ENCODE peak calls at places on chromosomes 11 and 22, in nine cellular contexts. H is anterior cingulate cortex; Q is fibroblast of lung; Y is fibroblast of mammary gland; K is activated CD4-positive, alpha-beta T cell treated with anti-CD3 and anti-CD28 coated beads, Interleukin-2, amount 50 U/mL, for 1 hour; J is lower lobe of right lung; F is stimulated activated CD4-positive, alpha-beta T cell treated with anti-CD3 and anti-CD28 coated beads, Interleukin-1b, Interleukin-23, amount 100 ng/mL, for 24 hours; W is RWPE1; E is right lobe of liver. U is an unnamed sample.

GRCh38 chr11:33532257-33532656 is 168.4 kb downstream of the C11orf91 start:
- DNase-seq in F (no peak), Y (no peak), H (no peak), E (no peak), Q (no peak), W (no peak), K (no peak), J (no peak), U (no peak)

GRCh38 chr22:19197997-19198865 is 19.7 kb upstream of the SLC25A1 start:
- DNase-seq in K (no peak), W (no peak), E (no peak), F (no peak), Y (no peak), H (no peak), J (no peak), Q (no peak), U (no peak)

GRCh38 chr22:30186535-30186934 is 60.0 kb downstream of the LIF start:
- DNase-seq in Q (no peak), E (no peak), K (no peak), H (no peak), J (no peak), W (no peak), F (no peak), Y (no peak), U (no peak)

GRCh38 chr22:37659066-37659896 is 758 bp downstream of the PDXP start:
- DNase-seq in K (peak), H (no peak), Y (no peak), F (no peak), W (no peak), J (peak), Q (no peak), E (peak), U (no peak)

GRCh38 chr22:40679964-40680818 is 907 bp downstream of the MCHR1 start:
- DNase-seq in Q (no peak), K (no peak), F (no peak), Y (peak), E (no peak), W (no peak), H (no peak), J (no peak), U (no peak)

GRCh38 chr11:93063101-93063500 is 93.7 kb downstream of the MTNR1B start:
- DNase-seq in E (no peak), H (no peak), J (no peak), W (no peak), Q (no peak), F (no peak), K (no peak), Y (peak), U (no peak)

GRCh38 chr22:42993651-42994275 is 21.2 kb downstream of the PACSIN2 start:
- DNase-seq in F (no peak), E (no peak), Q (peak), J (no peak), K (no peak), Y (peak), W (no peak), H (no peak), U (no peak)

GRCh38 chr22:46129390-46130041 is 20.8 kb upstream of the PPARA start:
- DNase-seq in H (no peak), K (no peak), J (peak), Y (no peak), E (peak), Q (no peak), F (no peak), W (no peak), U (no peak)

GRCh38 chr11:17073370-17074027 is 4.0 kb downstream of the RPS13 start:
- DNase-seq in Y (peak), E (no peak), J (no peak), F (no peak), W (no peak), Q (no peak), K (no peak), H (no peak), U (peak)

GRCh38 chr11:12723410-12724297 is 49.4 kb downstream of the TEAD1 start:
- DNase-seq in W (peak), F (no peak), H (no peak), E (no peak), Y (peak), K (no peak), Q (peak), J (no peak), U (peak)

GRCh38 chr22:35315855-35316745 is 16.4 kb downstream of the TOM1 start:
- DNase-seq in J (no peak), Q (no peak), W (no peak), K (no peak), F (no peak), H (no peak), Y (no peak), E (peak), U (no peak)

GRCh38 chr11:12137938-12138731 is 27.7 kb downstream of the MICAL2 start:
- DNase-seq in Y (peak), H (no peak), W (no peak), J (no peak), K (no peak), E (no peak), Q (peak), F (no peak), U (peak)

GRCh38 chr11:46026616-46027293 is 94.5 kb downstream of the PHF21A start:
- DNase-seq in K (no peak), F (no peak), Y (peak), W (no peak), E (no peak), Q (no peak), J (no peak), H (no peak), U (peak)

GRCh38 chr11:120708511-120709183 is 197.1 kb downstream of the GRIK4 start:
- DNase-seq in W (no peak), Q (no peak), E (no peak), F (no peak), Y (no peak), K (no peak), J (no peak), H (no peak), U (no peak)

GRCh38 chr22:36775589-36775965 is 342 bp downstream of the IFT27 start:
- DNase-seq in J (peak), H (no peak), F (peak), E (peak), Q (peak), W (no peak), Y (peak), K (peak), U (peak)

GRCh38 chr11:111983187-111983986 is 41.8 kb upstream of the DLAT start:
- DNase-seq in K (no peak), Y (no peak), H (no peak), E (peak), W (peak), Q (peak), J (peak), F (no peak), U (peak)

GRCh38 chr11:73189315-73189714 is 28.8 kb upstream of the P2RY2 start:
- DNase-seq in H (no peak), J (peak), Q (no peak), K (no peak), Y (no peak), E (peak), W (no peak), F (no peak), U (no peak)

GRCh38 chr11:17496406-17496805 is 19.8 kb upstream of the ABCC8 start:
- DNase-seq in H (no peak), E (no peak), F (no peak), Q (peak), W (no peak), K (no peak), J (no peak), Y (peak), U (no peak)

GRCh38 chr22:45612940-45613339 is 58.7 kb upstream of the ATXN10 start:
- DNase-seq in Q (no peak), J (peak), H (no peak), E (no peak), Y (peak), F (no peak), W (no peak), K (no peak), U (peak)

GRCh38 chr11:126914941-126915340 is 85.6 kb downstream of the KIRREL3 start:
- DNase-seq in E (no peak), Q (peak), J (no peak), W (no peak), K (no peak), Y (peak), F (no peak), H (no peak), U (no peak)

GRCh38 chr11:128052912-128053641 is 534.3 kb downstream of the ETS1 start:
- DNase-seq in W (peak), F (no peak), H (no peak), E (no peak), Y (peak), K (no peak), Q (peak), J (no peak), U (peak)

GRCh38 chr11:111135101-111135500 is 110.4 kb upstream of the POU2AF2 start:
- DNase-seq in Q (no peak), J (no peak), W (no peak), F (no peak), H (no peak), K (no peak), Y (no peak), E (no peak), U (no peak)

GRCh38 chr22:28332410-28332809 is 347.2 kb downstream of the TTC28 start:
- DNase-seq in Y (peak), K (no peak), F (no peak), E (no peak), H (no peak), W (no peak), Q (peak), J (no peak), U (no peak)

GRCh38 chr22:28440517-28441366 is 238.9 kb downstream of the TTC28 start:
- DNase-seq in Q (peak), H (no peak), E (no peak), F (no peak), Y (peak), K (no peak), W (no peak), J (no peak), U (no peak)

GRCh38 chr11:23765862-23766261 is 731.0 kb upstream of the LUZP2 start:
- DNase-seq in Q (peak), H (no peak), K (no peak), J (no peak), W (no peak), E (no peak), F (no peak), Y (peak), U (peak)

GRCh38 chr11:111785886-111786412 is 19.8 kb upstream of the PPP2R1B start:
- DNase-seq in Y (no peak), E (peak), H (no peak), J (no peak), Q (no peak), F (no peak), K (no peak), W (no peak), U (no peak)

GRCh38 chr22:47199261-47199948 is 437.0 kb downstream of the TBC1D22A start:
- DNase-seq in Q (no peak), E (peak), K (no peak), H (no peak), Y (no peak), F (no peak), J (no peak), W (no peak), U (no peak)

GRCh38 chr11:64181506-64182411 is 4.2 kb upstream of the STIP1 start:
- DNase-seq in Q (peak), W (peak), J (peak), H (peak), K (peak), F (peak), E (peak), Y (peak), U (peak)

GRCh38 chr11:55624531-55624930 is 10.4 kb upstream of the OR4P4 start:
- DNase-seq in W (no peak), H (no peak), K (no peak), Y (no peak), J (no peak), Q (no peak), F (no peak), E (no peak), U (no peak)

GRCh38 chr11:14386895-14387480 is 28.0 kb upstream of the RRAS2 start:
- DNase-seq in H (peak), K (no peak), E (no peak), F (no peak), J (no peak), W (no peak), Y (peak), Q (peak), U (peak)

GRCh38 chr11:44829838-44830237 is 103.1 kb downstream of the TSPAN18 start:
- DNase-seq in E (no peak), W (no peak), J (no peak), H (no peak), F (no peak), Y (no peak), K (no peak), Q (no peak), U (no peak)

GRCh38 chr11:8258289-8258688 is 5.4 kb downstream of the LMO1 start:
- DNase-seq in W (no peak), Q (no peak), J (peak), F (no peak), H (no peak), Y (no peak), E (peak), K (no peak), U (no peak)

GRCh38 chr22:23305321-23305910 is 125.1 kb downstream of the BCR start:
- DNase-seq in H (no peak), J (peak), K (no peak), E (peak), Q (peak), F (no peak), W (no peak), Y (peak), U (peak)

GRCh38 chr22:36185828-36186624 is 15.6 kb downstream of the APOL4 start:
- DNase-seq in K (no peak), F (no peak), H (no peak), W (no peak), J (no peak), Y (no peak), Q (no peak), E (no peak), U (no peak)

GRCh38 chr11:116428638-116428975 is 344.2 kb downstream of the BUD13 start:
- DNase-seq in H (no peak), E (no peak), W (no peak), J (no peak), F (no peak), K (no peak), Q (no peak), Y (no peak), U (no peak)

GRCh38 chr11:117934526-117935307 is 5.5 kb upstream of the TMPRSS13 start:
- DNase-seq in F (no peak), E (peak), K (no peak), W (no peak), H (no peak), J (peak), Q (no peak), Y (no peak), U (no peak)

GRCh38 chr11:96538104-96538503 is 148.3 kb downstream of the JRKL start:
- DNase-seq in E (no peak), F (no peak), W (no peak), Y (no peak), J (no peak), Q (no peak), H (no peak), K (no peak), U (no peak)

GRCh38 chr11:57214087-57214395 is 23.0 kb downstream of the APLNR start:
- DNase-seq in F (no peak), W (no peak), J (no peak), E (no peak), Q (peak), Y (peak), K (no peak), H (no peak), U (no peak)

U was measured in ELR.